ENCODE peak calls at places on chromosomes 13 and 19, in six cellular contexts. Q is EL, R is AG09309, H is upper lobe of right lung, L is body of pancreas, K is glutamatergic neuron. Y is an unnamed sample.

GRCh38 chr19:16085115-16085514 is 8.8 kb downstream of the TPM4 start:
- DNase-seq in Q (peak), R (no peak), H (peak), L (no peak), K (no peak), Y (no peak)

GRCh38 chr19:17049711-17050280 is 23.2 kb upstream of the CPAMD8 start:
- DNase-seq in Q (peak), R (peak), H (no peak), L (no peak), K (no peak), Y (no peak)

GRCh38 chr13:99015606-99016520 is 38.0 kb upstream of the DOCK9 start:
- DNase-seq in Q (no peak), R (no peak), H (no peak), L (no peak), K (no peak), Y (no peak)

GRCh38 chr13:76885203-76886004 is 801 bp downstream of the KCTD12 start:
- DNase-seq in Q (peak), R (no peak), H (peak), L (peak), K (peak), Y (peak)

GRCh38 chr13:47621931-47622330 is 379.1 kb downstream of the SUCLA2 start:
- DNase-seq in Q (no peak), R (no peak), H (no peak), L (no peak), K (no peak), Y (no peak)

GRCh38 chr13:27534976-27535370 is 84.6 kb upstream of the MTIF3 start:
- DNase-seq in Q (no peak), R (no peak), H (no peak), L (no peak), K (no peak), Y (no peak)

GRCh38 chr13:28116736-28117135 is 16.4 kb upstream of the FLT3 start:
- DNase-seq in Q (no peak), R (no peak), H (no peak), L (no peak), K (no peak), Y (no peak)

GRCh38 chr19:2820112-2820702 is 539 bp downstream of the ZNF554 start:
- DNase-seq in Q (peak), R (no peak), H (no peak), L (peak), K (peak), Y (no peak)

GRCh38 chr13:19264711-19265110 is 83.1 kb upstream of the TUBA3C start:
- DNase-seq in Q (no peak), R (no peak), H (no peak), L (no peak), K (no peak), Y (no peak)

GRCh38 chr13:105937451-105937850 is 598.0 kb downstream of the EFNB2 start:
- DNase-seq in Q (peak), R (no peak), H (no peak), L (no peak), K (peak), Y (no peak)

GRCh38 chr19:33125929-33126388 is 6.0 kb upstream of the WDR88 start:
- DNase-seq in Q (peak), R (peak), H (peak), L (peak), K (peak), Y (peak)

GRCh38 chr19:3775374-3775711 is 3.3 kb upstream of the RAX2 start:
- DNase-seq in Q (no peak), R (no peak), H (no peak), L (no peak), K (no peak), Y (no peak)